ENCODE peak calls at places on chromosomes 11 and 22, in eight cellular contexts. O is NCI-H748 treated with DMSO at 0.1 percent for 48 hours, T is smooth muscle cell of the brain vasculature, K is T follicular helper cell, X is memory B cell, D is Panc1, J is Caco-2, F is LoVo. L is an unnamed sample.

GRCh38 chr22:30251661-30252226 is 5.2 kb upstream of the LIF start:
- DNase-seq in O (no peak), T (no peak), K (no peak), X (no peak), D (no peak), J (no peak), F (no peak), L (no peak)

GRCh38 chr22:30201970-30202369 is 44.6 kb downstream of the LIF start:
- DNase-seq in O (no peak), T (no peak), K (no peak), X (no peak), D (no peak), J (no peak), F (no peak), L (no peak)

GRCh38 chr11:12009617-12010321 is 1.3 kb upstream of the DKK3 start:
- DNase-seq in O (no peak), T (no peak), K (no peak), X (no peak), D (no peak), J (no peak), F (no peak), L (no peak)

GRCh38 chr11:9717719-9718118 is 53.8 kb downstream of the SWAP70 start:
- DNase-seq in O (no peak), T (no peak), K (no peak), X (no peak), D (no peak), J (no peak), F (no peak), L (no peak)

GRCh38 chr11:69253028-69253427 is 40.9 kb upstream of the MYEOV start:
- DNase-seq in O (no peak), T (no peak), K (no peak), X (no peak), D (no peak), J (no peak), F (peak; percentile 17), L (no peak)

GRCh38 chr11:70660059-70660888 is 261.9 kb downstream of the CTTN start:
- DNase-seq in O (no peak), T (no peak), K (no peak), X (no peak), D (no peak), J (no peak), F (no peak), L (no peak)

GRCh38 chr22:45553333-45554039 is 50.8 kb downstream of the FBLN1 start:
- DNase-seq in O (peak; percentile 58), T (peak; percentile 80), K (peak; percentile 18), X (peak; percentile 50), D (peak; percentile 61), J (peak; percentile 47), F (peak; percentile 52), L (peak; percentile 73)

GRCh38 chr22:46587492-46588278 is 32.5 kb upstream of the GRAMD4 start:
- DNase-seq in O (no peak), T (no peak), K (no peak), X (peak; percentile 80), D (no peak), J (no peak), F (no peak), L (no peak)

GRCh38 chr11:45660717-45661416 is 4.6 kb downstream of the CHST1 start:
- DNase-seq in O (no peak), T (no peak), K (no peak), X (no peak), D (no peak), J (no peak), F (no peak), L (no peak)

GRCh38 chr22:43540570-43540969 is 128.8 kb downstream of the MPPED1 start:
- DNase-seq in O (no peak), T (no peak), K (no peak), X (no peak), D (no peak), J (no peak), F (no peak), L (no peak)

GRCh38 chr11:130801287-130802146 is 114.8 kb downstream of the SNX19 start:
- DNase-seq in O (no peak), T (no peak), K (no peak), X (no peak), D (no peak), J (no peak), F (no peak), L (no peak)

GRCh38 chr11:127862406-127862805 is 725.0 kb downstream of the ETS1 start:
- DNase-seq in O (no peak), T (no peak), K (no peak), X (no peak), D (no peak), J (no peak), F (no peak), L (no peak)

GRCh38 chr11:130217632-130218031 is 58.0 kb downstream of the ST14 start:
- DNase-seq in O (no peak), T (no peak), K (no peak), X (no peak), D (no peak), J (no peak), F (no peak), L (no peak)

GRCh38 chr11:121914508-121914907 is 201.5 kb downstream of the BLID start:
- DNase-seq in O (no peak), T (no peak), K (no peak), X (no peak), D (no peak), J (no peak), F (no peak), L (no peak)

GRCh38 chr22:49300951-49301397 is 526.7 kb downstream of the BRD1 start:
- DNase-seq in O (no peak), T (no peak), K (no peak), X (peak; percentile 5), D (no peak), J (no peak), F (no peak), L (no peak)

GRCh38 chr22:30253205-30253852 is 6.8 kb upstream of the LIF start:
- DNase-seq in O (no peak), T (no peak), K (no peak), X (no peak), D (no peak), J (no peak), F (peak; percentile 52), L (no peak)